ENCODE peak calls at places on chromosomes 7 and 10, in eight cellular contexts. One of them, this sample, is unnamed.
A peak's percentile ranks its signal among the peaks of the same experiment; 100 is the strongest.

GRCh38 chr7:100430450-100431285 is 1.0 kb downstream of the MEPCE start:
- DNase-seq in retinal pigment epithelial cell: no peak
- DNase-seq in astrocyte of the cerebellum: no peak
- DNase-seq in fibroblast of villous mesenchyme: peak; percentile 28
- DNase-seq in adrenal gland: no peak
- DNase-seq in endodermal cell: peak; percentile 58
- DNase-seq in colonic mucosa: peak; percentile 36
- DNase-seq in heart left ventricle: peak; percentile 19
- DNase-seq in this sample: peak; percentile 24

GRCh38 chr10:7824251-7824650 is 5.9 kb downstream of the TAF3 start:
- DNase-seq in colonic mucosa: no peak
- DNase-seq in adrenal gland: no peak
- DNase-seq in heart left ventricle: no peak
- DNase-seq in endodermal cell: no peak
- DNase-seq in astrocyte of the cerebellum: no peak
- DNase-seq in retinal pigment epithelial cell: no peak
- DNase-seq in fibroblast of villous mesenchyme: no peak
- DNase-seq in this sample: no peak

GRCh38 chr7:16647435-16647960 is 1.5 kb downstream of the BZW2 start:
- DNase-seq in fibroblast of villous mesenchyme: no peak
- DNase-seq in endodermal cell: no peak
- DNase-seq in astrocyte of the cerebellum: no peak
- DNase-seq in retinal pigment epithelial cell: no peak
- DNase-seq in colonic mucosa: no peak
- DNase-seq in heart left ventricle: no peak
- DNase-seq in adrenal gland: no peak
- DNase-seq in this sample: peak; percentile 37

GRCh38 chr7:102925962-102926825 is 13.4 kb downstream of the LRRC17 start:
- DNase-seq in endodermal cell: no peak
- DNase-seq in colonic mucosa: no peak
- DNase-seq in adrenal gland: no peak
- DNase-seq in heart left ventricle: no peak
- DNase-seq in retinal pigment epithelial cell: peak; percentile 40
- DNase-seq in fibroblast of villous mesenchyme: no peak
- DNase-seq in astrocyte of the cerebellum: no peak
- DNase-seq in this sample: peak; percentile 60

GRCh38 chr10:77511498-77512218 is 126.0 kb downstream of the KCNMA1 start:
- DNase-seq in adrenal gland: no peak
- DNase-seq in heart left ventricle: no peak
- DNase-seq in colonic mucosa: no peak
- DNase-seq in endodermal cell: no peak
- DNase-seq in retinal pigment epithelial cell: no peak
- DNase-seq in fibroblast of villous mesenchyme: peak; percentile 33
- DNase-seq in astrocyte of the cerebellum: no peak
- DNase-seq in this sample: no peak

GRCh38 chr10:32790483-32790882 is 167.5 kb downstream of the ITGB1 start:
- DNase-seq in fibroblast of villous mesenchyme: no peak
- DNase-seq in astrocyte of the cerebellum: no peak
- DNase-seq in colonic mucosa: no peak
- DNase-seq in endodermal cell: no peak
- DNase-seq in adrenal gland: no peak
- DNase-seq in heart left ventricle: no peak
- DNase-seq in retinal pigment epithelial cell: no peak
- DNase-seq in this sample: peak; percentile 36

GRCh38 chr10:113093188-113094113 is 143.4 kb downstream of the TCF7L2 start:
- DNase-seq in fibroblast of villous mesenchyme: peak; percentile 66
- DNase-seq in retinal pigment epithelial cell: no peak
- DNase-seq in astrocyte of the cerebellum: no peak
- DNase-seq in adrenal gland: no peak
- DNase-seq in endodermal cell: peak; percentile 30
- DNase-seq in heart left ventricle: no peak
- DNase-seq in colonic mucosa: peak; percentile 58
- DNase-seq in this sample: no peak

GRCh38 chr7:130649004-130649790 is 19.4 kb downstream of the COPG2 start:
- DNase-seq in heart left ventricle: no peak
- DNase-seq in retinal pigment epithelial cell: peak; percentile 30
- DNase-seq in endodermal cell: no peak
- DNase-seq in adrenal gland: peak; percentile 27
- DNase-seq in colonic mucosa: no peak
- DNase-seq in astrocyte of the cerebellum: no peak
- DNase-seq in fibroblast of villous mesenchyme: peak; percentile 81
- DNase-seq in this sample: peak; percentile 47

GRCh38 chr10:47187592-47187991 is 112.4 kb upstream of the GDF10 start:
- DNase-seq in fibroblast of villous mesenchyme: no peak
- DNase-seq in retinal pigment epithelial cell: no peak
- DNase-seq in astrocyte of the cerebellum: no peak
- DNase-seq in adrenal gland: no peak
- DNase-seq in heart left ventricle: no peak
- DNase-seq in colonic mucosa: no peak
- DNase-seq in endodermal cell: peak; percentile 14
- DNase-seq in this sample: no peak

GRCh38 chr7:89761173-89761572 is 393.1 kb upstream of the STEAP1 start:
- DNase-seq in fibroblast of villous mesenchyme: no peak
- DNase-seq in heart left ventricle: peak; percentile 4
- DNase-seq in astrocyte of the cerebellum: no peak
- DNase-seq in endodermal cell: no peak
- DNase-seq in adrenal gland: no peak
- DNase-seq in colonic mucosa: no peak
- DNase-seq in retinal pigment epithelial cell: no peak
- DNase-seq in this sample: no peak

GRCh38 chr10:47404937-47405336 is 20.8 kb upstream of the ZNF488 start:
- DNase-seq in heart left ventricle: no peak
- DNase-seq in astrocyte of the cerebellum: no peak
- DNase-seq in fibroblast of villous mesenchyme: no peak
- DNase-seq in retinal pigment epithelial cell: no peak
- DNase-seq in colonic mucosa: no peak
- DNase-seq in adrenal gland: no peak
- DNase-seq in endodermal cell: no peak
- DNase-seq in this sample: no peak

GRCh38 chr7:48084727-48085432 is 4.2 kb upstream of the UPP1 start:
- DNase-seq in astrocyte of the cerebellum: peak; percentile 98
- DNase-seq in retinal pigment epithelial cell: peak; percentile 97
- DNase-seq in fibroblast of villous mesenchyme: peak; percentile 100
- DNase-seq in endodermal cell: peak; percentile 70
- DNase-seq in colonic mucosa: peak; percentile 57
- DNase-seq in heart left ventricle: peak; percentile 69
- DNase-seq in adrenal gland: peak; percentile 86
- DNase-seq in this sample: peak; percentile 99

GRCh38 chr7:44581426-44581906 is 565 bp downstream of the TMED4 start:
- DNase-seq in endodermal cell: peak; percentile 70
- DNase-seq in colonic mucosa: peak; percentile 49
- DNase-seq in heart left ventricle: no peak
- DNase-seq in retinal pigment epithelial cell: no peak
- DNase-seq in adrenal gland: peak; percentile 35
- DNase-seq in fibroblast of villous mesenchyme: no peak
- DNase-seq in astrocyte of the cerebellum: no peak
- DNase-seq in this sample: no peak

GRCh38 chr7:119720541-119720940 is 552.4 kb upstream of the KCND2 start:
- DNase-seq in astrocyte of the cerebellum: peak; percentile 65
- DNase-seq in adrenal gland: no peak
- DNase-seq in colonic mucosa: no peak
- DNase-seq in endodermal cell: no peak
- DNase-seq in heart left ventricle: no peak
- DNase-seq in retinal pigment epithelial cell: peak; percentile 50
- DNase-seq in fibroblast of villous mesenchyme: peak; percentile 69
- DNase-seq in this sample: peak; percentile 60

GRCh38 chr10:23472181-23472580 is 33.3 kb downstream of the OTUD1 start:
- DNase-seq in astrocyte of the cerebellum: no peak
- DNase-seq in adrenal gland: no peak
- DNase-seq in colonic mucosa: no peak
- DNase-seq in heart left ventricle: no peak
- DNase-seq in endodermal cell: peak; percentile 64
- DNase-seq in retinal pigment epithelial cell: no peak
- DNase-seq in fibroblast of villous mesenchyme: no peak
- DNase-seq in this sample: no peak

GRCh38 chr7:151013728-151014497 is 10.4 kb downstream of the ATG9B start:
- DNase-seq in endodermal cell: peak; percentile 93
- DNase-seq in retinal pigment epithelial cell: no peak
- DNase-seq in astrocyte of the cerebellum: no peak
- DNase-seq in colonic mucosa: peak; percentile 74
- DNase-seq in adrenal gland: peak; percentile 68
- DNase-seq in fibroblast of villous mesenchyme: peak; percentile 64
- DNase-seq in heart left ventricle: peak; percentile 64
- DNase-seq in this sample: peak; percentile 71
- H3K4me3 ChIP-seq in endodermal cell: no peak overlapping the region
- H3K4me3 ChIP-seq in retinal pigment epithelial cell: no peak overlapping the region
- H3K4me3 ChIP-seq in astrocyte of the cerebellum: peak overlapping the region; percentile 23
- H3K4me3 ChIP-seq in colonic mucosa: peak overlapping the region; percentile 12
- H3K4me3 ChIP-seq in adrenal gland: no peak overlapping the region
- H3K4me3 ChIP-seq in fibroblast of villous mesenchyme: peak overlapping the region; percentile 41
- H3K4me3 ChIP-seq in heart left ventricle: peak overlapping the region; percentile 28
- H3K4me3 ChIP-seq in this sample: peak overlapping the region; percentile 54

GRCh38 chr7:141198191-141198958 is 124.5 kb downstream of the TMEM178B start:
- DNase-seq in endodermal cell: no peak
- DNase-seq in retinal pigment epithelial cell: no peak
- DNase-seq in heart left ventricle: no peak
- DNase-seq in colonic mucosa: no peak
- DNase-seq in adrenal gland: no peak
- DNase-seq in fibroblast of villous mesenchyme: no peak
- DNase-seq in astrocyte of the cerebellum: no peak
- DNase-seq in this sample: no peak
- TF ChIP-seq CTCF in endodermal cell: no peak
- TF ChIP-seq CTCF in retinal pigment epithelial cell: no peak
- TF ChIP-seq CTCF in heart left ventricle: no peak
- TF ChIP-seq CTCF in colonic mucosa: no peak
- TF ChIP-seq CTCF in adrenal gland: no peak
- TF ChIP-seq CTCF in fibroblast of villous mesenchyme: no peak
- TF ChIP-seq CTCF in astrocyte of the cerebellum: no peak
- TF ChIP-seq CTCF in this sample: no peak

GRCh38 chr7:107593025-107593410 is 13.0 kb downstream of the BCAP29 start:
- DNase-seq in retinal pigment epithelial cell: no peak
- DNase-seq in colonic mucosa: no peak
- DNase-seq in adrenal gland: no peak
- DNase-seq in endodermal cell: no peak
- DNase-seq in fibroblast of villous mesenchyme: peak; percentile 7
- DNase-seq in astrocyte of the cerebellum: no peak
- DNase-seq in heart left ventricle: no peak
- DNase-seq in this sample: no peak

GRCh38 chr7:107597582-107597916 is 17.5 kb downstream of the BCAP29 start:
- DNase-seq in fibroblast of villous mesenchyme: no peak
- DNase-seq in astrocyte of the cerebellum: no peak
- DNase-seq in colonic mucosa: no peak
- DNase-seq in heart left ventricle: no peak
- DNase-seq in adrenal gland: no peak
- DNase-seq in endodermal cell: no peak
- DNase-seq in retinal pigment epithelial cell: no peak
- DNase-seq in this sample: no peak

GRCh38 chr7:107592361-107593024 is 12.4 kb downstream of the BCAP29 start:
- DNase-seq in fibroblast of villous mesenchyme: peak; percentile 81
- DNase-seq in adrenal gland: no peak
- DNase-seq in endodermal cell: no peak
- DNase-seq in astrocyte of the cerebellum: no peak
- DNase-seq in colonic mucosa: no peak
- DNase-seq in heart left ventricle: no peak
- DNase-seq in retinal pigment epithelial cell: no peak
- DNase-seq in this sample: peak; percentile 95

GRCh38 chr7:107596881-107597581 is 17.0 kb downstream of the BCAP29 start:
- DNase-seq in astrocyte of the cerebellum: peak; percentile 48
- DNase-seq in adrenal gland: no peak
- DNase-seq in fibroblast of villous mesenchyme: peak; percentile 18
- DNase-seq in heart left ventricle: no peak
- DNase-seq in endodermal cell: no peak
- DNase-seq in colonic mucosa: no peak
- DNase-seq in retinal pigment epithelial cell: no peak
- DNase-seq in this sample: no peak

GRCh38 chr7:107594961-107595737 is 15.1 kb downstream of the BCAP29 start:
- DNase-seq in endodermal cell: no peak
- DNase-seq in astrocyte of the cerebellum: peak; percentile 75
- DNase-seq in colonic mucosa: no peak
- DNase-seq in fibroblast of villous mesenchyme: peak; percentile 68
- DNase-seq in adrenal gland: peak; percentile 15
- DNase-seq in heart left ventricle: peak; percentile 10
- DNase-seq in retinal pigment epithelial cell: no peak
- DNase-seq in this sample: peak; percentile 94
- H3K4me3 ChIP-seq in endodermal cell: no peak overlapping the region
- H3K4me3 ChIP-seq in astrocyte of the cerebellum: no peak overlapping the region
- H3K4me3 ChIP-seq in colonic mucosa: no peak overlapping the region
- H3K4me3 ChIP-seq in fibroblast of villous mesenchyme: no peak overlapping the region
- H3K4me3 ChIP-seq in adrenal gland: no peak overlapping the region
- H3K4me3 ChIP-seq in heart left ventricle: no peak overlapping the region
- H3K4me3 ChIP-seq in retinal pigment epithelial cell: no peak overlapping the region
- H3K4me3 ChIP-seq in this sample: no peak overlapping the region

GRCh38 chr10:100930368-100930767 is 17.6 kb downstream of the SLF2 start:
- DNase-seq in colonic mucosa: no peak
- DNase-seq in adrenal gland: no peak
- DNase-seq in endodermal cell: no peak
- DNase-seq in fibroblast of villous mesenchyme: no peak
- DNase-seq in astrocyte of the cerebellum: no peak
- DNase-seq in retinal pigment epithelial cell: no peak
- DNase-seq in heart left ventricle: no peak
- DNase-seq in this sample: no peak
- TF ChIP-seq CTCF in colonic mucosa: no peak
- TF ChIP-seq CTCF in adrenal gland: peak; percentile 8
- TF ChIP-seq CTCF in endodermal cell: peak; percentile 39
- TF ChIP-seq CTCF in fibroblast of villous mesenchyme: peak; percentile 26
- TF ChIP-seq CTCF in astrocyte of the cerebellum: no peak
- TF ChIP-seq CTCF in retinal pigment epithelial cell: peak; percentile 32
- TF ChIP-seq CTCF in heart left ventricle: no peak
- TF ChIP-seq CTCF in this sample: no peak